ENCODE peak calls at places on chromosomes 12 and 14, in ten cellular contexts. One of them, this sample, is unnamed. For H3K27me3 and H3K4me1, the result is how much of the 10 kb centered on the place peaks cover.

GRCh38 chr14:72444701-72445100 is 449.2 kb downstream of the DPF3 start:
- DNase-seq in HCT116: no peak
- DNase-seq in uterus: no peak
- DNase-seq in body of pancreas: no peak
- DNase-seq in upper lobe of left lung: no peak
- DNase-seq in stomach: no peak
- DNase-seq in esophagus muscularis mucosa: no peak
- DNase-seq in heart left ventricle: no peak
- DNase-seq in GM12878: no peak
- DNase-seq in K562: no peak
- DNase-seq in this sample: no peak

GRCh38 chr12:57842342-57843294 is 3.9 kb downstream of the CTDSP2 start:
- DNase-seq in HCT116: no peak
- DNase-seq in uterus: no peak
- DNase-seq in body of pancreas: peak
- DNase-seq in upper lobe of left lung: no peak
- DNase-seq in stomach: no peak
- DNase-seq in esophagus muscularis mucosa: no peak
- DNase-seq in heart left ventricle: no peak
- DNase-seq in GM12878: no peak
- DNase-seq in K562: no peak
- DNase-seq in this sample: no peak

GRCh38 chr12:85155791-85156190 is 119.6 kb downstream of the LRRIQ1 start:
- DNase-seq in HCT116: peak
- DNase-seq in uterus: no peak
- DNase-seq in body of pancreas: no peak
- DNase-seq in upper lobe of left lung: no peak
- DNase-seq in stomach: no peak
- DNase-seq in esophagus muscularis mucosa: no peak
- DNase-seq in heart left ventricle: no peak
- DNase-seq in GM12878: no peak
- DNase-seq in K562: no peak
- DNase-seq in this sample: no peak

GRCh38 chr12:46521145-46521544 is 148.6 kb upstream of the SLC38A2 start:
- DNase-seq in HCT116: no peak
- DNase-seq in uterus: no peak
- DNase-seq in body of pancreas: no peak
- DNase-seq in upper lobe of left lung: no peak
- DNase-seq in stomach: no peak
- DNase-seq in esophagus muscularis mucosa: no peak
- DNase-seq in heart left ventricle: no peak
- DNase-seq in GM12878: no peak
- DNase-seq in K562: no peak
- DNase-seq in this sample: no peak

GRCh38 chr12:3090238-3091029 is 13.3 kb downstream of the TSPAN9 start:
- DNase-seq in HCT116: no peak
- DNase-seq in uterus: no peak
- DNase-seq in body of pancreas: no peak
- DNase-seq in upper lobe of left lung: no peak
- DNase-seq in stomach: no peak
- DNase-seq in esophagus muscularis mucosa: no peak
- DNase-seq in heart left ventricle: no peak
- DNase-seq in GM12878: no peak
- DNase-seq in K562: no peak
- DNase-seq in this sample: no peak

GRCh38 chr14:93902619-93903307 is 24.4 kb upstream of the FAM181A start:
- DNase-seq in HCT116: no peak
- DNase-seq in uterus: no peak
- DNase-seq in body of pancreas: no peak
- DNase-seq in upper lobe of left lung: no peak
- DNase-seq in stomach: peak
- DNase-seq in esophagus muscularis mucosa: no peak
- DNase-seq in heart left ventricle: no peak
- DNase-seq in GM12878: no peak
- DNase-seq in K562: no peak
- DNase-seq in this sample: no peak

GRCh38 chr12:98752726-98753125 is 107.6 kb downstream of the APAF1 start:
- DNase-seq in HCT116: no peak
- DNase-seq in uterus: no peak
- DNase-seq in body of pancreas: no peak
- DNase-seq in upper lobe of left lung: no peak
- DNase-seq in stomach: no peak
- DNase-seq in esophagus muscularis mucosa: no peak
- DNase-seq in heart left ventricle: no peak
- DNase-seq in GM12878: no peak
- DNase-seq in K562: no peak
- DNase-seq in this sample: no peak

GRCh38 chr12:45670339-45671065 is 59.0 kb upstream of the ARID2 start:
- DNase-seq in HCT116: no peak
- DNase-seq in uterus: no peak
- DNase-seq in body of pancreas: no peak
- DNase-seq in upper lobe of left lung: no peak
- DNase-seq in stomach: no peak
- DNase-seq in esophagus muscularis mucosa: no peak
- DNase-seq in heart left ventricle: no peak
- DNase-seq in GM12878: peak
- DNase-seq in K562: no peak
- DNase-seq in this sample: no peak

GRCh38 chr12:14577344-14577743 is 9.7 kb upstream of the PLBD1 start:
- DNase-seq in HCT116: no peak
- DNase-seq in uterus: no peak
- DNase-seq in body of pancreas: no peak
- DNase-seq in upper lobe of left lung: no peak
- DNase-seq in stomach: no peak
- DNase-seq in esophagus muscularis mucosa: no peak
- DNase-seq in heart left ventricle: no peak
- DNase-seq in GM12878: peak
- DNase-seq in K562: no peak
- DNase-seq in this sample: no peak

GRCh38 chr14:29558516-29558915 is 369.1 kb downstream of the PRKD1 start:
- DNase-seq in HCT116: no peak
- DNase-seq in uterus: no peak
- DNase-seq in body of pancreas: no peak
- DNase-seq in upper lobe of left lung: no peak
- DNase-seq in stomach: no peak
- DNase-seq in esophagus muscularis mucosa: no peak
- DNase-seq in heart left ventricle: no peak
- DNase-seq in GM12878: no peak
- DNase-seq in K562: no peak
- DNase-seq in this sample: no peak

GRCh38 chr12:24615967-24616411 is 332.9 kb downstream of the BCAT1 start:
- DNase-seq in HCT116: no peak
- DNase-seq in uterus: no peak
- DNase-seq in body of pancreas: no peak
- DNase-seq in upper lobe of left lung: no peak
- DNase-seq in stomach: no peak
- DNase-seq in esophagus muscularis mucosa: no peak
- DNase-seq in heart left ventricle: no peak
- DNase-seq in GM12878: no peak
- DNase-seq in K562: no peak
- DNase-seq in this sample: no peak

GRCh38 chr12:101857043-101857558 is 20.3 kb upstream of the DRAM1 start:
- DNase-seq in HCT116: no peak
- DNase-seq in uterus: no peak
- DNase-seq in body of pancreas: no peak
- DNase-seq in upper lobe of left lung: no peak
- DNase-seq in stomach: no peak
- DNase-seq in esophagus muscularis mucosa: no peak
- DNase-seq in heart left ventricle: no peak
- DNase-seq in GM12878: no peak
- DNase-seq in K562: no peak
- DNase-seq in this sample: no peak

GRCh38 chr12:93549174-93549573 is 23.3 kb upstream of the SOCS2 start:
- DNase-seq in HCT116: no peak
- DNase-seq in uterus: no peak
- DNase-seq in body of pancreas: no peak
- DNase-seq in upper lobe of left lung: no peak
- DNase-seq in stomach: no peak
- DNase-seq in esophagus muscularis mucosa: peak
- DNase-seq in heart left ventricle: no peak
- DNase-seq in GM12878: no peak
- DNase-seq in K562: no peak
- DNase-seq in this sample: no peak

GRCh38 chr12:66693901-66694513 is 15.1 kb upstream of the GRIP1 start:
- DNase-seq in HCT116: peak
- DNase-seq in uterus: peak
- DNase-seq in body of pancreas: peak
- DNase-seq in upper lobe of left lung: no peak
- DNase-seq in stomach: no peak
- DNase-seq in esophagus muscularis mucosa: no peak
- DNase-seq in heart left ventricle: peak
- DNase-seq in GM12878: peak
- DNase-seq in K562: peak
- DNase-seq in this sample: no peak

GRCh38 chr12:64806593-64806992 is 17.9 kb upstream of the TBC1D30 start:
- DNase-seq in HCT116: no peak
- DNase-seq in uterus: no peak
- DNase-seq in body of pancreas: no peak
- DNase-seq in upper lobe of left lung: no peak
- DNase-seq in stomach: no peak
- DNase-seq in esophagus muscularis mucosa: no peak
- DNase-seq in heart left ventricle: no peak
- DNase-seq in GM12878: no peak
- DNase-seq in K562: no peak
- DNase-seq in this sample: no peak

GRCh38 chr14:68788275-68789001 is 4.4 kb downstream of the ZFP36L1 start:
- DNase-seq in HCT116: no peak
- DNase-seq in uterus: no peak
- DNase-seq in body of pancreas: no peak
- DNase-seq in upper lobe of left lung: no peak
- DNase-seq in stomach: no peak
- DNase-seq in esophagus muscularis mucosa: no peak
- DNase-seq in heart left ventricle: no peak
- DNase-seq in GM12878: no peak
- DNase-seq in K562: no peak
- DNase-seq in this sample: no peak

GRCh38 chr14:77574446-77575125 is 41.9 kb downstream of the SPTLC2 start:
- DNase-seq in HCT116: no peak
- DNase-seq in uterus: no peak
- DNase-seq in body of pancreas: no peak
- DNase-seq in upper lobe of left lung: no peak
- DNase-seq in stomach: no peak
- DNase-seq in esophagus muscularis mucosa: peak
- DNase-seq in heart left ventricle: no peak
- DNase-seq in GM12878: no peak
- DNase-seq in K562: no peak
- DNase-seq in this sample: no peak

GRCh38 chr12:20268121-20268732 is 100.1 kb upstream of the PDE3A start:
- DNase-seq in HCT116: no peak
- DNase-seq in uterus: no peak
- DNase-seq in body of pancreas: no peak
- DNase-seq in upper lobe of left lung: no peak
- DNase-seq in stomach: no peak
- DNase-seq in esophagus muscularis mucosa: no peak
- DNase-seq in heart left ventricle: no peak
- DNase-seq in GM12878: no peak
- DNase-seq in K562: no peak
- DNase-seq in this sample: no peak

GRCh38 chr14:102317564-102318248 is 1.8 kb upstream of the ZNF839 start:
- DNase-seq in HCT116: no peak
- DNase-seq in uterus: no peak
- DNase-seq in body of pancreas: no peak
- DNase-seq in upper lobe of left lung: no peak
- DNase-seq in stomach: no peak
- DNase-seq in esophagus muscularis mucosa: no peak
- DNase-seq in heart left ventricle: peak
- DNase-seq in GM12878: no peak
- DNase-seq in K562: no peak
- DNase-seq in this sample: no peak

GRCh38 chr12:54014315-54015209 is 5.8 kb downstream of the HOXC8 start:
- DNase-seq in HCT116: no peak
- DNase-seq in uterus: no peak
- DNase-seq in body of pancreas: no peak
- DNase-seq in upper lobe of left lung: peak
- DNase-seq in stomach: no peak
- DNase-seq in esophagus muscularis mucosa: no peak
- DNase-seq in heart left ventricle: no peak
- DNase-seq in GM12878: no peak
- DNase-seq in K562: no peak
- DNase-seq in this sample: no peak
- H3K27me3 ChIP-seq in HCT116: under half
- H3K27me3 ChIP-seq in uterus: under half
- H3K27me3 ChIP-seq in body of pancreas: under half
- H3K27me3 ChIP-seq in upper lobe of left lung: under half
- H3K27me3 ChIP-seq in stomach: half or more
- H3K27me3 ChIP-seq in esophagus muscularis mucosa: under half
- H3K27me3 ChIP-seq in heart left ventricle: half or more
- H3K27me3 ChIP-seq in GM12878: under half
- H3K27me3 ChIP-seq in K562: under half
- H3K27me3 ChIP-seq in this sample: under half

GRCh38 chr14:105527381-105528196 is 1.2 kb downstream of the TMEM121 start:
- DNase-seq in HCT116: no peak
- DNase-seq in uterus: no peak
- DNase-seq in body of pancreas: no peak
- DNase-seq in upper lobe of left lung: no peak
- DNase-seq in stomach: no peak
- DNase-seq in esophagus muscularis mucosa: no peak
- DNase-seq in heart left ventricle: no peak
- DNase-seq in GM12878: no peak
- DNase-seq in K562: no peak
- DNase-seq in this sample: no peak
- H3K4me1 ChIP-seq in HCT116: under half
- H3K4me1 ChIP-seq in uterus: under half
- H3K4me1 ChIP-seq in body of pancreas: under half
- H3K4me1 ChIP-seq in upper lobe of left lung: under half
- H3K4me1 ChIP-seq in stomach: under half
- H3K4me1 ChIP-seq in esophagus muscularis mucosa: under half
- H3K4me1 ChIP-seq in heart left ventricle: under half
- H3K4me1 ChIP-seq in GM12878: under half
- H3K4me1 ChIP-seq in K562: half or more
- H3K4me1 ChIP-seq in this sample: under half

DNA sequence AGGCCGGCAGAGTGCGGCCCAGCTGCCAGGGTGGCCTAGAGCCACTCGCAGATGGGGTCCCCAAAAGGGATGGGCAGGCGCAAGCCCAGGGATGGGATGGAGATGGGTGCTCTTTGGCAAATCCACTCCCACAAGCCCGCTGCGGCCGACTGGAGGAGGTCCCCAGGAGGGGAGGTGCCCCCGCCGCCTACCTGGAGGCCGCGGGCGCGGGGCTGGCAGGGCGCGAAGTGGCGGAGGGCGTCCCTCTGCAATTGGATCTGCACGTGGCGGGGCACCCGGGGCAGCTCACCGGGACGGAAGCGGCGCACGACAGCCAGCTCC is 730 bp downstream of the PPP1R3E start:
- DNase-seq in HCT116: no peak
- DNase-seq in uterus: no peak
- DNase-seq in body of pancreas: no peak
- DNase-seq in upper lobe of left lung: peak
- DNase-seq in stomach: no peak
- DNase-seq in esophagus muscularis mucosa: no peak
- DNase-seq in heart left ventricle: no peak
- DNase-seq in GM12878: no peak
- DNase-seq in K562: no peak
- DNase-seq in this sample: no peak
- TF ChIP-seq POLR2A in HCT116: peak
- TF ChIP-seq POLR2A in uterus: peak
- TF ChIP-seq POLR2A in body of pancreas: peak
- TF ChIP-seq POLR2A in upper lobe of left lung: peak
- TF ChIP-seq POLR2A in stomach: peak
- TF ChIP-seq POLR2A in esophagus muscularis mucosa: peak
- TF ChIP-seq POLR2A in heart left ventricle: no peak
- TF ChIP-seq POLR2A in GM12878: peak
- TF ChIP-seq POLR2A in K562: peak
- TF ChIP-seq POLR2A in this sample: peak

GRCh38 chr14:37593496-37594237 is 1.4 kb downstream of the FOXA1 start:
- DNase-seq in HCT116: no peak
- DNase-seq in uterus: no peak
- DNase-seq in body of pancreas: no peak
- DNase-seq in upper lobe of left lung: no peak
- DNase-seq in stomach: no peak
- DNase-seq in esophagus muscularis mucosa: no peak
- DNase-seq in heart left ventricle: no peak
- DNase-seq in GM12878: no peak
- DNase-seq in K562: no peak
- DNase-seq in this sample: no peak
- H3K27me3 ChIP-seq in HCT116: under half
- H3K27me3 ChIP-seq in uterus: half or more
- H3K27me3 ChIP-seq in body of pancreas: under half
- H3K27me3 ChIP-seq in upper lobe of left lung: under half
- H3K27me3 ChIP-seq in stomach: half or more
- H3K27me3 ChIP-seq in esophagus muscularis mucosa: under half
- H3K27me3 ChIP-seq in heart left ventricle: half or more
- H3K27me3 ChIP-seq in GM12878: under half
- H3K27me3 ChIP-seq in K562: under half
- H3K27me3 ChIP-seq in this sample: under half

This sample was measured in vagina.